ENCODE peak calls at places on chromosomes 7 and 10, in nine cellular contexts. J is osteocyte; L is activated naive CD4-positive, alpha-beta T cell treated with Interleukin-2 at 50 U/mL for 16 hours; C is NCI-H1092 treated with DMSO at 0.1 percent for 48 hours; W is lower lobe of right lung; B is T-helper 2 cell; K is anterior cingulate cortex; P is cardiac muscle cell; Y is GM03348. M is an unnamed sample.

GRCh38 chr10:88110355-88110754 is 246.9 kb downstream of the PTEN start:
- DNase-seq in P (no peak), C (no peak), K (no peak), L (no peak), W (no peak), B (no peak), J (no peak), Y (peak; percentile 52), M (no peak)

GRCh38 chr10:132904814-132905649 is 37.3 kb downstream of the CFAP46 start:
- DNase-seq in P (no peak), K (no peak), B (no peak), W (no peak), C (no peak), Y (no peak), L (peak; percentile 27), J (no peak), M (no peak)

GRCh38 chr7:20408467-20408826 is 77.7 kb downstream of the ITGB8 start:
- DNase-seq in P (peak; percentile 85), W (no peak), C (no peak), Y (peak; percentile 49), L (no peak), B (no peak), J (no peak), K (no peak), M (no peak)

GRCh38 chr10:118467200-118467599 is 125.1 kb upstream of the FAM204A start:
- DNase-seq in C (no peak), P (no peak), K (no peak), Y (no peak), B (no peak), W (no peak), J (no peak), L (no peak), M (no peak)

GRCh38 chr10:101066146-101066889 is 4.5 kb downstream of the KAZALD1 start:
- DNase-seq in C (peak; percentile 34), B (no peak), J (no peak), P (peak; percentile 60), L (peak; percentile 48), W (peak; percentile 91), Y (peak; percentile 83), K (peak; percentile 19), M (peak; percentile 92)

GRCh38 chr7:116633131-116633988 is 38.6 kb upstream of the MET start:
- DNase-seq in C (no peak), W (no peak), K (no peak), J (no peak), P (peak; percentile 62), L (no peak), B (no peak), Y (peak; percentile 45), M (no peak)

GRCh38 chr10:110647136-110647430 is 2.9 kb downstream of the RBM20 start:
- DNase-seq in L (no peak), K (no peak), B (no peak), Y (no peak), J (no peak), C (no peak), W (no peak), P (no peak), M (no peak)

GRCh38 chr10:78895469-78895868 is 173.3 kb upstream of the ZMIZ1 start:
- DNase-seq in P (no peak), Y (no peak), W (no peak), B (no peak), K (no peak), C (no peak), J (peak; percentile 57), L (no peak), M (no peak)

GRCh38 chr7:14752301-14752700 is 150.2 kb downstream of the DGKB start:
- DNase-seq in C (no peak), P (no peak), Y (no peak), K (no peak), B (no peak), L (no peak), W (no peak), J (no peak), M (no peak)

GRCh38 chr7:80018941-80019808 is 115.5 kb upstream of the GNAI1 start:
- DNase-seq in L (no peak), W (peak; percentile 26), B (no peak), Y (peak; percentile 74), K (no peak), J (no peak), C (peak; percentile 84), P (peak; percentile 73), M (peak; percentile 54)

GRCh38 chr7:83065714-83066113 is 97.0 kb downstream of the PCLO start:
- DNase-seq in B (no peak), P (peak; percentile 19), K (no peak), Y (no peak), J (no peak), W (no peak), L (no peak), C (no peak), M (no peak)

GRCh38 chr7:151255390-151255789 is 6.9 kb upstream of the SMARCD3 start:
- DNase-seq in Y (no peak), B (no peak), P (no peak), J (no peak), L (no peak), C (no peak), K (no peak), W (no peak), M (no peak)

M was measured in NCI-H460.